ENCODE peak calls at places on chromosomes 11 and 22, in eight cellular contexts. E, W, O, I, S, X, H and T are unnamed samples.

GRCh38 chr11:1926156-1927031 is 6.9 kb downstream of the TNNT3 start:
- DNase-seq in E (no peak), S (no peak), I (no peak), O (no peak), X (no peak), H (no peak), W (no peak), T (no peak)

GRCh38 chr22:30240541-30241417 is 5.8 kb downstream of the LIF start:
- DNase-seq in I (no peak), W (peak), X (no peak), H (no peak), E (no peak), O (no peak), S (no peak), T (peak)

GRCh38 chr11:20238712-20239111 is 78.4 kb upstream of the DBX1 start:
- DNase-seq in S (no peak), H (no peak), X (no peak), W (no peak), E (no peak), I (no peak), O (peak), T (no peak)

GRCh38 chr11:74723511-74723910 is 7.7 kb downstream of the CHRDL2 start:
- DNase-seq in X (no peak), H (no peak), S (no peak), E (no peak), I (no peak), O (no peak), W (no peak), T (no peak)

GRCh38 chr11:96758957-96759356 is 369.1 kb downstream of the JRKL start:
- DNase-seq in O (no peak), H (peak), I (no peak), S (no peak), X (no peak), W (no peak), E (no peak), T (no peak)

GRCh38 chr11:8649361-8649760 is 33.1 kb downstream of the TRIM66 start:
- DNase-seq in E (peak), O (no peak), H (no peak), W (no peak), I (peak), S (no peak), X (peak), T (peak)

GRCh38 chr22:19440411-19441195 is 6.9 kb downstream of the C22orf39 start:
- DNase-seq in H (no peak), X (no peak), E (no peak), W (no peak), S (no peak), I (no peak), O (no peak), T (no peak)

GRCh38 chr22:34055525-34056200 is 135.4 kb upstream of the LARGE1 start:
- DNase-seq in O (no peak), S (no peak), E (no peak), W (peak), X (no peak), H (peak), I (no peak), T (no peak)

GRCh38 chr11:42631223-42631843 is 680.5 kb upstream of the API5 start:
- DNase-seq in X (peak), O (no peak), W (peak), E (peak), S (peak), H (peak), I (peak), T (peak)

GRCh38 chr11:103085758-103086365 is 6.1 kb downstream of the DCUN1D5 start:
- DNase-seq in E (no peak), O (no peak), H (no peak), S (no peak), W (no peak), I (peak), X (peak), T (peak)

GRCh38 chr22:39239561-39240423 is 5.0 kb downstream of the PDGFB start:
- DNase-seq in I (no peak), E (peak), S (no peak), X (no peak), W (no peak), O (peak), H (peak), T (no peak)

GRCh38 chr11:28476864-28477263 is 368.7 kb downstream of the METTL15 start:
- DNase-seq in H (no peak), W (no peak), S (no peak), I (no peak), X (no peak), E (no peak), O (no peak), T (no peak)

GRCh38 chr11:33881651-33882279 is 10.1 kb downstream of the LMO2 start:
- DNase-seq in H (no peak), E (no peak), W (no peak), S (no peak), I (no peak), O (no peak), X (no peak), T (no peak)

GRCh38 chr11:105151936-105152554 is 12.5 kb upstream of the CARD18 start:
- DNase-seq in O (no peak), X (peak), S (peak), E (peak), I (peak), W (no peak), H (no peak), T (peak)

GRCh38 chr11:95568236-95568635 is 221.3 kb downstream of the FAM76B start:
- DNase-seq in O (no peak), W (no peak), H (no peak), E (no peak), S (no peak), X (no peak), I (no peak), T (no peak)

GRCh38 chr11:8604078-8604723 is 10.2 kb upstream of the STK33 start:
- DNase-seq in X (peak), W (peak), H (peak), O (peak), I (peak), S (peak), E (peak), T (peak)

GRCh38 chr11:130181295-130182272 is 22.0 kb downstream of the ST14 start:
- DNase-seq in E (peak), X (peak), W (peak), S (no peak), I (peak), H (peak), O (peak), T (peak)

GRCh38 chr11:28835790-28836189 is 727.6 kb downstream of the METTL15 start:
- DNase-seq in W (no peak), I (peak), O (no peak), X (peak), H (no peak), S (no peak), E (peak), T (peak)

GRCh38 chr22:46085831-46086576 is 64.3 kb upstream of the PPARA start:
- DNase-seq in X (no peak), E (peak), S (no peak), I (peak), H (no peak), O (peak), W (no peak), T (peak)

GRCh38 chr11:125494033-125494364 is 2.1 kb downstream of the FEZ1 start:
- DNase-seq in S (no peak), I (no peak), X (peak), E (no peak), O (no peak), W (no peak), H (no peak), T (no peak)

GRCh38 chr11:13259374-13259773 is 18.2 kb upstream of the BMAL1 start:
- DNase-seq in S (no peak), I (no peak), X (no peak), O (no peak), E (no peak), W (no peak), H (no peak), T (no peak)

GRCh38 chr11:75980031-75980430 is 165.0 kb downstream of the UVRAG start:
- DNase-seq in X (no peak), E (no peak), O (no peak), S (no peak), W (no peak), H (no peak), I (no peak), T (no peak)

GRCh38 chr11:59578369-59578768 is 37.2 kb downstream of the OSBP start:
- DNase-seq in H (no peak), E (no peak), S (no peak), I (no peak), O (no peak), W (no peak), X (no peak), T (no peak)

GRCh38 chr11:1206391-1207271 is 16.2 kb upstream of the MUC5B start:
- DNase-seq in E (no peak), S (no peak), O (no peak), X (no peak), W (no peak), I (no peak), H (no peak), T (no peak)

GRCh38 chr11:120590472-120590871 is 78.9 kb downstream of the GRIK4 start:
- DNase-seq in H (no peak), I (no peak), X (no peak), W (no peak), S (no peak), E (no peak), O (no peak), T (peak)

GRCh38 chr22:29801796-29802195 is 34.6 kb downstream of the UQCR10 start:
- DNase-seq in E (no peak), S (no peak), X (no peak), W (no peak), I (no peak), O (no peak), H (no peak), T (no peak)

GRCh38 chr22:32475428-32476010 is 908 bp downstream of the FBXO7 start:
- DNase-seq in I (peak), X (peak), O (peak), S (no peak), E (peak), W (no peak), H (peak), T (no peak)

GRCh38 chr11:88104408-88104807 is 70.8 kb downstream of the RAB38 start:
- DNase-seq in I (no peak), E (peak), X (no peak), H (no peak), S (no peak), W (no peak), O (no peak), T (no peak)

GRCh38 chr11:13118194-13118593 is 109.1 kb downstream of the RASSF10 start:
- DNase-seq in I (peak), E (peak), O (no peak), X (peak), W (no peak), H (no peak), S (peak), T (peak)

GRCh38 chr11:37264783-37265182 is 666.7 kb upstream of the RAG2 start:
- DNase-seq in W (no peak), E (peak), X (no peak), H (no peak), I (peak), O (no peak), S (no peak), T (no peak)

GRCh38 chr22:29503811-29504372 is 23.9 kb downstream of the NEFH start:
- DNase-seq in X (peak), O (peak), H (no peak), E (peak), S (peak), W (no peak), I (peak), T (peak)

GRCh38 chr11:101129203-101129943 is at the start of gene PGR:
- DNase-seq in O (peak), S (no peak), H (no peak), W (no peak), X (no peak), I (no peak), E (no peak), T (peak)

GRCh38 chr22:27991586-27992293 is 72.7 kb upstream of the PITPNB start:
- DNase-seq in I (no peak), E (no peak), X (no peak), W (peak), H (no peak), S (no peak), O (no peak), T (no peak)

GRCh38 chr11:22624742-22625447 is 728 bp downstream of the FANCF start:
- DNase-seq in S (peak), O (peak), X (peak), H (peak), I (peak), E (peak), W (peak), T (peak)

GRCh38 chr11:119470316-119471266 is 47.6 kb upstream of the THY1 start:
- DNase-seq in I (peak), X (peak), W (no peak), S (peak), E (peak), O (no peak), H (no peak), T (peak)

GRCh38 chr11:65870706-65871681 is 1.6 kb downstream of the EFEMP2 start:
- DNase-seq in X (no peak), H (peak), E (no peak), W (peak), S (no peak), O (no peak), I (no peak), T (no peak)

GRCh38 chr11:60972182-60973030 is 926 bp downstream of the CD6 start:
- DNase-seq in E (no peak), W (no peak), O (no peak), H (no peak), S (no peak), X (no peak), I (no peak), T (no peak)
- H3K4me3 ChIP-seq in E (no peak), W (no peak), O (peak), H (no peak), S (no peak), X (no peak), I (no peak), T (no peak)

DNA sequence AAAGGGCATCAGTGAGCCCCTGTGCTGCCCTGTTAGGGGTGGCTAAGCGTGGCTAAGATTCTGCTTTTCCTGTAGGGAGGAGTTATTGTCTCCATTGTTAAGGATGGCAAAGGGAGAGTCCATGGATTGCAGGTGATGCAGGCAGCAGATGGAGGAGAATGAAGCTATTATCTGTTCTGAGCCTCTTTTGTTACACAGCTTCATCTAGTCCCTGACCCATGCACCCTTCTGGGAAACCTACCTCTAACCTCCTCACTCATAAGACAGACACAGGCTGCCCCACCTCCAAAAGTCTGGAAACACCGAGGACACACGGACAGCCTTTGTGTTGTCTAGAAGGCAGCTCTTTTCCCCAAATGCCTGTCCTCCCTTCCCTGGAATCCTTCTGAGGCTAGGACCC is 13.7 kb downstream of the SMIM38 start:
- DNase-seq in O (no peak), H (no peak), I (no peak), W (no peak), E (no peak), X (no peak), S (no peak), T (no peak)
- H3K4me3 ChIP-seq in O (no peak), H (no peak), I (no peak), W (no peak), E (no peak), X (no peak), S (no peak), T (no peak)

GRCh38 chr11:86575927-86576326 is 96.5 kb downstream of the ME3 start:
- DNase-seq in H (no peak), S (no peak), E (no peak), X (no peak), O (no peak), I (no peak), W (no peak), T (no peak)

GRCh38 chr11:86576946-86577624 is 95.3 kb downstream of the ME3 start:
- DNase-seq in S (no peak), X (no peak), I (no peak), H (no peak), O (no peak), E (no peak), W (no peak), T (no peak)

GRCh38 chr11:86579406-86579731 is 93.0 kb downstream of the ME3 start:
- DNase-seq in S (no peak), E (no peak), W (no peak), I (no peak), O (no peak), X (peak), H (no peak), T (no peak)

GRCh38 chr11:86578727-86579405 is 93.5 kb downstream of the ME3 start:
- DNase-seq in X (no peak), S (no peak), E (no peak), I (no peak), W (no peak), O (no peak), H (no peak), T (no peak)

DNA sequence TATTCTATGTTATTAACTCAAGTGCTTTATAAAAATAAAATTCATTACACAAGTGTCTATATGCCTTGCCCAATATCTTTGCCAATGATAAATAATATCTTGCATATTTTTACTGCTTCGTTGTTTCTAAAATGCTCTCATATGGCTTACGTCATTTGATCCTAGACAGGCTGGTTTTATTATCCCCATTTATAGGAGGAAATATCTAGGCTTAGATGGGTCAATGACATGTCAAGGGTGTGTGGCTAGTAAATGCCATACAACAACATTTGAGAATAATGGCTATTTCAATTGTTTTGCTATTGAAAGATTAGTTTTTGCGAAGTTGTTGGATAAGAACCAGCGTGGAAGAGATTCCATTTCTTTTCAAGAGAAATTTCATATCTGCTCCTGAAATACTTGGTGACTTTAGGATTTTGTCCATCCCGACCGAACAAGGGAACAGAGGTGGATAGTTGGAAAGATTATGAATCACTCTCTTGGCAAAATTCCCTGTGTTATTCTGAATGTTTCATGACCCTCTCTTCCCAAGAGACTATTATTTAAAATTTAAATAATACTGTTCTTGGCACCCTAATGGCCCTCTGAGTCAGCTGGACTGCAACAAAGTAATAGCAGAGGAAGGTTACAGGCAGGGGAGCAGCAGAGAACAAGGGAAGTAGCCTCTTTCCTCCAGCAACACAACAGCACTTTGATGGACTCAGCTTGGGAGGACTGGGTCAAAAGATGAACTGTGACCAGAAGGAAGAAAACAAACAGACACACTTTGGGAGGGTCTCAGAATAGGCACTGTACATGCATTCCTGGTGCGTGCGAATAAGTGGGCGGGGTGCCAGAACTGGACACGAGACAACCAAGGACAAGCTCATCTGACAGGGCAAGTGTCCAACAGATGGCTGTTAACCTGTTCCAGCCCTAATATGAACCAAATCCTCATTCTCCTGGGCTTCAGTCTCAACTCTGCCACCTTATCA is 94.5 kb downstream of the ME3 start:
- DNase-seq in X (peak), I (peak), S (peak), E (peak), W (no peak), O (peak), H (no peak), T (peak)
- H3K4me3 ChIP-seq in X (no peak), I (no peak), S (no peak), E (no peak), W (no peak), O (no peak), H (no peak), T (no peak)

DNA sequence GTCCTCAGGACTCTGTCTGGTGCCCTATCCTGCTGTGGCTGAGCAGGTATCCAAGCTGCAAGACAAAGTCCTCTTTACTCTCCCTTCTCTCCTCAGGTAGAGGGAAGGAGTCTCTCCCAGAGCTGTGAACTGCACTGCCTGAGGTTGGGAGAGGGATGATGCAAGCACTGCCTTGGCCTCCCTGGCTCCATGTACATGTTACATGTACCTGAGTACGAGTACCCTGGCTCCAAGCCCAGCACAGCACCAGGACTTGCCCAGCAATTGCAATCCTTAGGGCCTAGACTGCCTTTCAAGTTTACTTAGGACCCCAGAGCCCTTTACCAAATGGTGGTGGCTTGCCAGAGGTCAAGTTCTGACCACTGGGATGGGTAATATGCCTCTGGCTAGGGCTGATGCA is 20.7 kb upstream of the AQP11 start:
- DNase-seq in W (no peak), X (no peak), S (no peak), E (no peak), I (no peak), H (no peak), O (no peak), T (no peak)
- H3K4me3 ChIP-seq in W (no peak), X (no peak), S (no peak), E (no peak), I (no peak), H (no peak), O (no peak), T (no peak)

GRCh38 chr11:113553235-113553634 is 78.0 kb upstream of the DRD2 start:
- DNase-seq in S (peak), I (peak), E (peak), H (no peak), W (no peak), X (peak), O (no peak), T (peak)
- H3K4me3 ChIP-seq in S (no peak), I (no peak), E (no peak), H (no peak), W (no peak), X (no peak), O (no peak), T (no peak)

DNA sequence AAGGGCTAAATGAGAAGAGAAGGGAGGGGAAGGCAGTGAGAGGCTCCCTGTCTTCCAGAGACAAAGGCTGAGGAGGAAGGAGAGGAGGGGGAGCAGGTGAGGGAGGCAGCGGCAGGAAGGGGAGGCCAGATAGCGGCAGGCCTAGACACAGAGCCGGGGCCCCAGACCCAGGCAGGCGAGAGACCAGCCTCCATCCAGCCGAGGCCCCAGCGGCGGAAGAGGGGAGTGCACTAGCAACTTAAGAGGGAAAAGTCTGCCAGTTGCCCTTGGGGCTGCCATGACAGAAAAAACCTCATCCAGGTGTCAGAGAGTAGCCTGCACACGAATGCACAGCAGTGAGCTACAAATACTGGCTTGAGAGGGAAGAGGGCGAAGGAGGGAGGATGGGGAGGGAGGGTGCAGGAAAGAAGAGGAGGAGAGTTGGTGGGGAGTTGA is 46.7 kb downstream of the IGLL1 start:
- DNase-seq in S (no peak), O (no peak), E (no peak), W (peak), I (peak), X (no peak), H (peak), T (no peak)
- H3K4me3 ChIP-seq in S (no peak), O (no peak), E (no peak), W (no peak), I (no peak), X (no peak), H (no peak), T (no peak)